ENCODE peak calls at places on chromosomes 11 and 22, in four cellular contexts. H is K562, Y is HepG2, A is HCT116. D is an unnamed sample.

GRCh38 chr22:21755855-21756284 is 20.3 kb upstream of the YPEL1 start:
- DNase-seq in H (peak; percentile 98), Y (peak; percentile 18), A (no peak), D (no peak)

GRCh38 chr22:41021655-41022454 is 70.5 kb upstream of the EP300 start:
- DNase-seq in H (peak; percentile 79), Y (peak; percentile 36), A (peak; percentile 41), D (no peak)

GRCh38 chr11:58979222-58979621 is 39.9 kb downstream of the GLYATL1 start:
- DNase-seq in H (no peak), Y (no peak), A (no peak), D (no peak)

GRCh38 chr22:48682517-48682916 is 1145.2 kb downstream of the BRD1 start:
- DNase-seq in H (no peak), Y (no peak), A (no peak), D (no peak)

GRCh38 chr11:6566704-6567370 is 36.6 kb downstream of the RRP8 start:
- DNase-seq in H (no peak), Y (no peak), A (no peak), D (no peak)

GRCh38 chr11:33294797-33295196 is 37.6 kb downstream of the HIPK3 start:
- DNase-seq in H (no peak), Y (no peak), A (no peak), D (no peak)

GRCh38 chr11:100830978-100831732 is 144.1 kb downstream of the ARHGAP42 start:
- DNase-seq in H (no peak), Y (no peak), A (no peak), D (no peak)

GRCh38 chr11:8392166-8392565 is 128.5 kb upstream of the LMO1 start:
- DNase-seq in H (no peak), Y (no peak), A (no peak), D (no peak)

GRCh38 chr11:10641314-10642206 is 52.0 kb downstream of the IRAG1 start:
- DNase-seq in H (no peak), Y (no peak), A (no peak), D (no peak)

DNA sequence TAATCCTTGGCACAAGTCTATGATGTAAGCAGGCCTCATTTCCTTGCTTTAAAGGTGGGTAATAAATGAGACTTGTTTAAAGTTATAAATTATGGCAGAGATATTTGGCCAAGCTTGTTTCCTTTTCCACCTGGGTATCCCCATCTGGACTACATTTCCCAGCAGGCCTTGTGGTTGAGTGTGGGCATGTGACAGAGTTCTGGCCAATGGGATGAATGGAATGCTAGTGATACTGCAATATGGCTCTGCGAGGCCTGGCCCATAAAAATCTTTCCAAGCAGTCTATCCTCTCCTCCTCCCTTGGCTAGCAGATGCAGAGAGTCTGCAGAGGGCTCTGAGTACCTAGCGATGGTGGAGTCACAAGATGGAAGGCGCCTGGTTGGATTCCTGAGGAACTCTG is 102.5 kb downstream of the TIMP3 start:
- DNase-seq in H (peak; percentile 77), Y (peak; percentile 23), A (peak; percentile 51), D (no peak)
- TF ChIP-seq SIN3A in H (no peak), Y (no peak), A (no peak), D (no peak)

GRCh38 chr22:50015451-50016307 is 3.1 kb upstream of the IL17REL start:
- DNase-seq in H (no peak), Y (no peak), A (no peak), D (no peak)

GRCh38 chr22:50017701-50018224 is 5.2 kb upstream of the IL17REL start:
- DNase-seq in H (no peak), Y (no peak), A (no peak), D (no peak)

GRCh38 chr22:50018608-50019291 is 6.2 kb upstream of the IL17REL start:
- DNase-seq in H (no peak), Y (no peak), A (no peak), D (no peak)

GRCh38 chr22:50016308-50016987 is 3.9 kb upstream of the IL17REL start:
- DNase-seq in H (no peak), Y (no peak), A (no peak), D (no peak)

GRCh38 chr22:50016988-50017700 is 4.6 kb upstream of the IL17REL start:
- DNase-seq in H (no peak), Y (no peak), A (no peak), D (no peak)
- TF ChIP-seq TCF7L2 in H (no peak), Y (no peak), A (no peak), D (no peak)

GRCh38 chr22:37442537-37442936 is 15.3 kb upstream of the ELFN2 start:
- DNase-seq in H (no peak), Y (peak; percentile 18), A (peak; percentile 67), D (no peak)
- TF ChIP-seq SIN3A in H (no peak), Y (no peak), A (peak; percentile 35), D (no peak)

DNA sequence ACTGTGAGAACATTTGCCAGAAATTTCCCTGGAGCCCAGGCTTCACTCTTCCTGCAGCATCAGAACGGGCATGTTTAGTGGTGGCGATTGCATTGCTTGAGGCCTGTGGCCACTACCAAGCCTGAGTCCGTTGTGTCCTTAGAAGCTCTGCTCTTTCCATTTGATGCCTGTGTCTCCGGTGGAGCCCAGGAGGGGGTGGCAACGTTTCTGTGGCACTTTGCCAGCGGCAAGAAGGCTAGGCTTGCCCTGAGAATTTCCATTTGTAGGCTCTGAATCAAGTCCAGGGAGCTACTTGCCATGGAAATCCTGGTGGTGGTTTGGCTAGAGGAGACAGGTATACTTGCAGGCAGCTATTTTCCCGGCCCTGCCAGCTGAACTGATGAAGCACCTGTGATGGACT is 47.1 kb downstream of the ADAMTS8 start:
- DNase-seq in H (no peak), Y (no peak), A (no peak), D (no peak)
- TF ChIP-seq TCF7L2 in H (no peak), Y (no peak), A (no peak), D (no peak)

DNA sequence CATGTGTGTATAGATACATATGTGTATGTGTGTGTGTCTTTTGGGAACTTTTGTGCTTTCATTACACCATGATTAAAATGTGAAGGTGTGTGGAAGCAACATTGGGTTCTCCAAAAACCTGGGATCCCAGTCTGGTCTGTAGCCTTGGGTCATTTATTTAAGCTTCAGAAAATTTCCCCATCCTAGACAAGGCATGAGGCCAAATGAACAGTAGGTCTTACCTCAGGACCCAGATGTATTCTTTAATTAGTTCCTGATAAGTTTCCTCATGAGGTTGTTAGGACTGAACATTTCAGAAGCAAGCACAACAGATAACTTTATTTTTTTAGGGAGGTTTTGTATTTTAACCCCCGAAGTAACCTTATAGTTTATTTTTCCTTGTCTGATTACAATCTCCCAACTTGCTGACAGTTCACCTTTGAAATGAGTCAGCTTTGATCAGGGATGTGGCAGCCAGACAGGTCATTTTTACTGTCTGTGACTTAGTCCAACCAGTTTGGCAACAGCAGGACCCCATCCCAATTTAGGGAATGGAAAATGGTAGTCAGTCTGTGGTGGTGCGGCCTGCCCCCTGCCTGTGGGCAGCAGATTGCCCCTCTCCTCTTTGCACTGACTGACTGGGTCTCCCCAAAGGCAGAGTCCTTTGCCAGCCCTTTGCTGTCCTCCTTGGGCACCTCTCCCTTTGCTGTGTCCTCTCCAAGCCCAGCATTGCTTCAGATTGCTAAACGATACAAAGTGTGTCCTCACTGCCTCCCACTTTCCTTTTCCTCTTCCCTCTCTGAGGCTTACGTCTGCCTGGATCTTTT is 88.3 kb downstream of the NAV2 start:
- DNase-seq in H (no peak), Y (no peak), A (no peak), D (no peak)
- TF ChIP-seq SIN3A in H (no peak), Y (no peak), A (no peak), D (no peak)

DNA sequence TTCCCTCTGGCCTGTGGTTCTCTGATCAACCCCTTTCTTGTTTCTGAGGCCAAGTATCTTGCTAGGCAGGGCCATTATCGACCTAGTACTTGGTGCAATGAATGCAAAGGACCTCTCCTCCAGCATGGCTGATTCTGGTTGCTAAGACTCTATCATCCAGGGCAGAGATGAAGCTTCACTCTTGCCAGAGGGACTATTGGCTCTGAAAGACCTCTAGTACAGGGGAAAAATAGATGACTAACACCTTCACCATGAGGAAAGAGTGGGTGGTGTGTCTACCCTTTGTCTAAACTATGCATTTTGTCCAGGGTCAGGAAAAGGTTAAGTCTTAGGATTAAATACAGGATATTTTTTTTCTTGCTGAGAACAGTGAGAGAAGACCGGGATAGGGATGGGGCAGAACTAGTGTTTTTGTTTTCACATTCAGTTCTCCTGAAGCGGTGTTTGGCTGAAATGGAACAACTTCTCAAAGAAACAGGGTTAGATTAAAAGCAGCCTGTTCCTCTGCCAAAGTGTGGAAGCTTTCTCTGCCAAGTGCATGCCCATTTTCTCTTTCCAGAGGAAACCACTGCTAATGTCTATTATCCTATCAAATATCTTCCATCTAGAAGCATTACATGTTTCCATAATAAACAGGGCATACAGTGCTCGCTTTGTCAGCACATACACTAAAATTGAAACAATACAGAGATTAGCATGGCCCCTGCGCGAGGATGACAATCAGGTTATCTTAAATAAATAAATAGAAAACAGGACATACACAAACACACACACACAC is 5.0 kb upstream of the MTFP1 start:
- DNase-seq in H (no peak), Y (no peak), A (no peak), D (no peak)
- TF ChIP-seq TCF7L2 in H (no peak), Y (no peak), A (no peak), D (no peak)

GRCh38 chr11:118911113-118911879 is 14.4 kb downstream of the BCL9L start:
- DNase-seq in H (peak; percentile 61), Y (peak; percentile 83), A (no peak), D (no peak)

GRCh38 chr11:118911880-118912741 is 13.6 kb downstream of the BCL9L start:
- DNase-seq in H (peak; percentile 84), Y (peak; percentile 83), A (peak; percentile 96), D (peak; percentile 96)

GRCh38 chr11:118913411-118914125 is 12.2 kb downstream of the BCL9L start:
- DNase-seq in H (no peak), Y (no peak), A (no peak), D (no peak)

GRCh38 chr11:118914178-118914918 is 11.4 kb downstream of the BCL9L start:
- DNase-seq in H (no peak), Y (peak; percentile 53), A (no peak), D (no peak)

DNA sequence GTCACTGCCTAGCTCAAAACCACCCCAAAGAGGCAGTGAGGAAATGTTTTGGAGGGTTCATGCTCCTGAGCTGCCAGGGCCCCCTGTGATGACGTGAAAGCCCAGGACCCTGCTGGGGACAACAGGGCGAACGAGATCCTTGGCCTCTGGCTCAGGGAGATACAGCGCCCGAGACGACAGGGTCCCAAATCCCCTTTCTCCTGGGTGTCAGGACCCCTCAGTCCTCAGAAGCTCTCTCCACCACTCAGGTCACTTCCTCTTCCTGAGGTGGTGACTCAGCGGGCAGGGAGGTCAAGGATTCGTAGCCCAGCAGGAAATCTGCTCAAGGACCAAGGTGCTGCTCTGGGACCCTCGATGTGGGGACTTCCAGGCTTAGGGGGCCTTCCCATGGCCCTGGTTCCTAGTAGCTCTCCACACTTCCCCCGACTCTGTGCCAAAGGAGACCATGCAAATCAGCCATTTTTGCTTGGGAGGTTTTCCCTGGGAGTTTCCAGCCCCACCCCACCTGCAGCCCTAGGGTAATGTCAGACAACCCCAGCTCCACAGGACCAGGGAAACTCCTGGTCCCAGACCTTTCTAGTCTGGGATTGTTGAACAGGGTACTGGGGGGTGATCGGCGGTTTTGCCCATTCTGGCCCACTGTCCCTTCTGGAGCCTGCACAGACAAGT is 12.8 kb downstream of the BCL9L start:
- DNase-seq in H (no peak), Y (no peak), A (no peak), D (no peak)
- TF ChIP-seq SIN3A in H (no peak), Y (no peak), A (no peak), D (peak; percentile 4)

DNA sequence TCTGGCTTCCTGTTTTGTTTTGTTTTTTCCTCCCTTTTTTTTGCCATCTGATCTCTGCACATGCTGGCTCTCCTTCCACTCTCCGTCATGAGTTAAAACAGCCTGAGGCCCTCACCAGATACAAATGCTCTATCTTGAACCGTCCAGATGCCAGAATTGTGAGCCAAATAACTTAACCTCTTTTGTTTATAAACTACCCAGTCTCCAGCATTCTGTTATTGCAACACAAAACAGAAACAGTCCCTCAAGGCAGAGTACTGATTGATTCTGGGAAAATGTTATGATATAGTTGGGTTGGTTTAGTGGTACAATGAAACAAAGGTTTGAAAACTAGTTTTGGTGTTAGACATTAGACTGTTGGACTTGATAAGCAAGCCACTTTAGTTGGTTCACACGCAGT is 1390.0 kb upstream of the RAG2 start:
- DNase-seq in H (no peak), Y (no peak), A (no peak), D (no peak)
- TF ChIP-seq TCF7L2 in H (no peak), Y (no peak), A (no peak), D (no peak)